ENCODE peak calls at places on chromosomes 3 and 15, in five cellular contexts. One of them, this sample, is unnamed.

GRCh38 chr15:71639531-71639930 is 170.8 kb upstream of the NR2E3 start:
- DNase-seq in stimulated activated CD8-positive, alpha-beta memory T cell treated with anti-CD3 and anti-CD28 coated beads, Interleukin-15, amount 100 ng/mL, for 24 hours: no peak
- DNase-seq in NCI-H1048: no peak
- DNase-seq in T-helper 1 cell: no peak
- DNase-seq in T-helper 9 cell: no peak
- DNase-seq in this sample: no peak

GRCh38 chr3:127735767-127736693 is 63.3 kb downstream of the ABTB1 start:
- DNase-seq in stimulated activated CD8-positive, alpha-beta memory T cell treated with anti-CD3 and anti-CD28 coated beads, Interleukin-15, amount 100 ng/mL, for 24 hours: no peak
- DNase-seq in NCI-H1048: no peak
- DNase-seq in T-helper 1 cell: no peak
- DNase-seq in T-helper 9 cell: no peak
- DNase-seq in this sample: no peak

GRCh38 chr3:197854596-197855343 is 63.7 kb downstream of the LRCH3 start:
- DNase-seq in stimulated activated CD8-positive, alpha-beta memory T cell treated with anti-CD3 and anti-CD28 coated beads, Interleukin-15, amount 100 ng/mL, for 24 hours: no peak
- DNase-seq in NCI-H1048: no peak
- DNase-seq in T-helper 1 cell: no peak
- DNase-seq in T-helper 9 cell: no peak
- DNase-seq in this sample: no peak

GRCh38 chr15:95932141-95932540 is 398.4 kb upstream of the NR2F2 start:
- DNase-seq in stimulated activated CD8-positive, alpha-beta memory T cell treated with anti-CD3 and anti-CD28 coated beads, Interleukin-15, amount 100 ng/mL, for 24 hours: no peak
- DNase-seq in NCI-H1048: no peak
- DNase-seq in T-helper 1 cell: no peak
- DNase-seq in T-helper 9 cell: no peak
- DNase-seq in this sample: no peak

GRCh38 chr3:7978104-7978457 is 523.5 kb upstream of the LMCD1 start:
- DNase-seq in stimulated activated CD8-positive, alpha-beta memory T cell treated with anti-CD3 and anti-CD28 coated beads, Interleukin-15, amount 100 ng/mL, for 24 hours: no peak
- DNase-seq in NCI-H1048: no peak
- DNase-seq in T-helper 1 cell: no peak
- DNase-seq in T-helper 9 cell: no peak
- DNase-seq in this sample: no peak

GRCh38 chr3:52017467-52018065 is 21.9 kb upstream of the RPL29 start:
- DNase-seq in stimulated activated CD8-positive, alpha-beta memory T cell treated with anti-CD3 and anti-CD28 coated beads, Interleukin-15, amount 100 ng/mL, for 24 hours: no peak
- DNase-seq in NCI-H1048: no peak
- DNase-seq in T-helper 1 cell: no peak
- DNase-seq in T-helper 9 cell: no peak
- DNase-seq in this sample: no peak

GRCh38 chr15:92091155-92091734 is 237.7 kb downstream of the SLCO3A1 start:
- DNase-seq in stimulated activated CD8-positive, alpha-beta memory T cell treated with anti-CD3 and anti-CD28 coated beads, Interleukin-15, amount 100 ng/mL, for 24 hours: no peak
- DNase-seq in NCI-H1048: no peak
- DNase-seq in T-helper 1 cell: no peak
- DNase-seq in T-helper 9 cell: no peak
- DNase-seq in this sample: peak; percentile 25

GRCh38 chr3:38153221-38153620 is 12.1 kb upstream of the OXSR1 start:
- DNase-seq in stimulated activated CD8-positive, alpha-beta memory T cell treated with anti-CD3 and anti-CD28 coated beads, Interleukin-15, amount 100 ng/mL, for 24 hours: no peak
- DNase-seq in NCI-H1048: no peak
- DNase-seq in T-helper 1 cell: no peak
- DNase-seq in T-helper 9 cell: no peak
- DNase-seq in this sample: no peak

GRCh38 chr15:70528270-70528706 is 235.1 kb downstream of the UACA start:
- DNase-seq in stimulated activated CD8-positive, alpha-beta memory T cell treated with anti-CD3 and anti-CD28 coated beads, Interleukin-15, amount 100 ng/mL, for 24 hours: no peak
- DNase-seq in NCI-H1048: no peak
- DNase-seq in T-helper 1 cell: peak; percentile 36
- DNase-seq in T-helper 9 cell: peak; percentile 19
- DNase-seq in this sample: no peak

GRCh38 chr3:82461049-82461889 is 699.8 kb upstream of the GBE1 start:
- DNase-seq in stimulated activated CD8-positive, alpha-beta memory T cell treated with anti-CD3 and anti-CD28 coated beads, Interleukin-15, amount 100 ng/mL, for 24 hours: no peak
- DNase-seq in NCI-H1048: peak; percentile 5
- DNase-seq in T-helper 1 cell: no peak
- DNase-seq in T-helper 9 cell: no peak
- DNase-seq in this sample: no peak

GRCh38 chr15:62845239-62846126 is 197.1 kb upstream of the TPM1 start:
- DNase-seq in stimulated activated CD8-positive, alpha-beta memory T cell treated with anti-CD3 and anti-CD28 coated beads, Interleukin-15, amount 100 ng/mL, for 24 hours: no peak
- DNase-seq in NCI-H1048: no peak
- DNase-seq in T-helper 1 cell: no peak
- DNase-seq in T-helper 9 cell: no peak
- DNase-seq in this sample: no peak

GRCh38 chr3:127002195-127003174 is 19.6 kb downstream of the PLXNA1 start:
- DNase-seq in stimulated activated CD8-positive, alpha-beta memory T cell treated with anti-CD3 and anti-CD28 coated beads, Interleukin-15, amount 100 ng/mL, for 24 hours: no peak
- DNase-seq in NCI-H1048: no peak
- DNase-seq in T-helper 1 cell: no peak
- DNase-seq in T-helper 9 cell: no peak
- DNase-seq in this sample: no peak

GRCh38 chr3:61789861-61790260 is 228.5 kb downstream of the PTPRG start:
- DNase-seq in stimulated activated CD8-positive, alpha-beta memory T cell treated with anti-CD3 and anti-CD28 coated beads, Interleukin-15, amount 100 ng/mL, for 24 hours: no peak
- DNase-seq in NCI-H1048: no peak
- DNase-seq in T-helper 1 cell: no peak
- DNase-seq in T-helper 9 cell: no peak
- DNase-seq in this sample: no peak

GRCh38 chr15:87368511-87368910 is 888.0 kb downstream of the NTRK3 start:
- DNase-seq in stimulated activated CD8-positive, alpha-beta memory T cell treated with anti-CD3 and anti-CD28 coated beads, Interleukin-15, amount 100 ng/mL, for 24 hours: no peak
- DNase-seq in NCI-H1048: no peak
- DNase-seq in T-helper 1 cell: no peak
- DNase-seq in T-helper 9 cell: no peak
- DNase-seq in this sample: no peak

GRCh38 chr15:66249623-66250174 is 3.9 kb downstream of the MEGF11 start:
- DNase-seq in stimulated activated CD8-positive, alpha-beta memory T cell treated with anti-CD3 and anti-CD28 coated beads, Interleukin-15, amount 100 ng/mL, for 24 hours: no peak
- DNase-seq in NCI-H1048: no peak
- DNase-seq in T-helper 1 cell: no peak
- DNase-seq in T-helper 9 cell: no peak
- DNase-seq in this sample: no peak